ENCODE peak calls at places on chromosome 6, in four cellular contexts. One of them, this sample, is unnamed.

GRCh38 chr6:6546318-6547110 is 42.0 kb upstream of the LY86 start:
- DNase-seq in type B pancreatic cell: peak; percentile 73
- DNase-seq in GM12865: peak; percentile 81
- DNase-seq in AG04449: no peak
- DNase-seq in this sample: peak; percentile 46

GRCh38 chr6:26122793-26123674 is 35.8 kb downstream of the HFE start:
- DNase-seq in type B pancreatic cell: peak; percentile 82
- DNase-seq in AG04449: peak; percentile 94
- DNase-seq in GM12865: peak; percentile 99
- DNase-seq in this sample: peak; percentile 68

GRCh38 chr6:30770592-30770991 is 26.2 kb upstream of the IER3 start:
- DNase-seq in AG04449: no peak
- DNase-seq in GM12865: no peak
- DNase-seq in type B pancreatic cell: no peak
- DNase-seq in this sample: no peak

GRCh38 chr6:38750968-38751615 is 36.0 kb downstream of the DNAH8 start:
- DNase-seq in AG04449: no peak
- DNase-seq in type B pancreatic cell: no peak
- DNase-seq in GM12865: no peak
- DNase-seq in this sample: no peak

GRCh38 chr6:127858992-127859391 is 41.9 kb downstream of the THEMIS start:
- DNase-seq in GM12865: no peak
- DNase-seq in AG04449: no peak
- DNase-seq in type B pancreatic cell: no peak
- DNase-seq in this sample: no peak

GRCh38 chr6:38943964-38944363 is 104.6 kb upstream of the GLP1R start:
- DNase-seq in type B pancreatic cell: no peak
- DNase-seq in AG04449: no peak
- DNase-seq in GM12865: no peak
- DNase-seq in this sample: no peak

GRCh38 chr6:144215402-144215931 is 65.2 kb downstream of the STX11 start:
- DNase-seq in GM12865: peak; percentile 60
- DNase-seq in type B pancreatic cell: no peak
- DNase-seq in AG04449: no peak
- DNase-seq in this sample: no peak

GRCh38 chr6:167832497-167833395 is 6.0 kb downstream of the AFDN start:
- DNase-seq in GM12865: peak; percentile 53
- DNase-seq in type B pancreatic cell: no peak
- DNase-seq in AG04449: no peak
- DNase-seq in this sample: no peak

GRCh38 chr6:34176261-34177031 is 30.6 kb upstream of the GRM4 start:
- DNase-seq in AG04449: no peak
- DNase-seq in GM12865: no peak
- DNase-seq in type B pancreatic cell: no peak
- DNase-seq in this sample: no peak

GRCh38 chr6:166938150-166938549 is 18.2 kb downstream of the RNASET2 start:
- DNase-seq in type B pancreatic cell: peak; percentile 45
- DNase-seq in GM12865: no peak
- DNase-seq in AG04449: no peak
- DNase-seq in this sample: no peak

GRCh38 chr6:78593898-78594666 is 273.3 kb upstream of the IRAK1BP1 start:
- DNase-seq in GM12865: no peak
- DNase-seq in type B pancreatic cell: no peak
- DNase-seq in AG04449: no peak
- DNase-seq in this sample: no peak

GRCh38 chr6:42520786-42521607 is 42.8 kb upstream of the UBR2 start:
- DNase-seq in type B pancreatic cell: no peak
- DNase-seq in GM12865: peak; percentile 72
- DNase-seq in AG04449: peak; percentile 34
- DNase-seq in this sample: no peak

GRCh38 chr6:111291860-111292259 is 191.2 kb downstream of the REV3L start:
- DNase-seq in AG04449: no peak
- DNase-seq in GM12865: no peak
- DNase-seq in type B pancreatic cell: no peak
- DNase-seq in this sample: no peak

GRCh38 chr6:2945069-2945452 is 26.3 kb downstream of the SERPINB6 start:
- DNase-seq in AG04449: no peak
- DNase-seq in GM12865: no peak
- DNase-seq in type B pancreatic cell: peak; percentile 22
- DNase-seq in this sample: no peak

GRCh38 chr6:74001091-74001490 is 305.1 kb downstream of the CD109 start:
- DNase-seq in AG04449: no peak
- DNase-seq in GM12865: no peak
- DNase-seq in type B pancreatic cell: no peak
- DNase-seq in this sample: no peak

GRCh38 chr6:41591859-41592502 is 45.8 kb downstream of the FOXP4 start:
- DNase-seq in type B pancreatic cell: peak; percentile 86
- DNase-seq in AG04449: no peak
- DNase-seq in GM12865: peak; percentile 70
- DNase-seq in this sample: peak; percentile 73

GRCh38 chr6:136880748-136881460 is 41.2 kb upstream of the SLC35D3 start:
- DNase-seq in GM12865: no peak
- DNase-seq in AG04449: no peak
- DNase-seq in type B pancreatic cell: no peak
- DNase-seq in this sample: no peak

GRCh38 chr6:143940011-143940597 is 68.0 kb downstream of the PLAGL1 start:
- DNase-seq in GM12865: peak; percentile 84
- DNase-seq in type B pancreatic cell: no peak
- DNase-seq in AG04449: no peak
- DNase-seq in this sample: no peak

GRCh38 chr6:61809004-61809595 is 476.9 kb downstream of the KHDRBS2 start:
- DNase-seq in AG04449: no peak
- DNase-seq in GM12865: peak; percentile 22
- DNase-seq in type B pancreatic cell: no peak
- DNase-seq in this sample: no peak

GRCh38 chr6:148364056-148364844 is 21.6 kb downstream of the SASH1 start:
- DNase-seq in type B pancreatic cell: no peak
- DNase-seq in GM12865: no peak
- DNase-seq in AG04449: peak; percentile 33
- DNase-seq in this sample: no peak

GRCh38 chr6:34143884-34144580 is 1.9 kb downstream of the GRM4 start:
- DNase-seq in GM12865: peak; percentile 33
- DNase-seq in type B pancreatic cell: no peak
- DNase-seq in AG04449: no peak
- DNase-seq in this sample: peak; percentile 51

GRCh38 chr6:113598786-113599185 is 258.4 kb upstream of the MARCKS start:
- DNase-seq in type B pancreatic cell: no peak
- DNase-seq in GM12865: no peak
- DNase-seq in AG04449: no peak
- DNase-seq in this sample: no peak

GRCh38 chr6:35088281-35089215 is 52.6 kb downstream of the TCP11 start:
- DNase-seq in AG04449: no peak
- DNase-seq in GM12865: no peak
- DNase-seq in type B pancreatic cell: peak; percentile 54
- DNase-seq in this sample: no peak

GRCh38 chr6:106727480-106728153 is 98.2 kb downstream of the QRSL1 start:
- DNase-seq in type B pancreatic cell: no peak
- DNase-seq in GM12865: no peak
- DNase-seq in AG04449: no peak
- DNase-seq in this sample: no peak

GRCh38 chr6:154590770-154591169 is 80.3 kb upstream of the CNKSR3 start:
- DNase-seq in AG04449: no peak
- DNase-seq in type B pancreatic cell: no peak
- DNase-seq in GM12865: no peak
- DNase-seq in this sample: no peak

GRCh38 chr6:44223471-44224153 is at the start of gene SLC29A1:
- DNase-seq in GM12865: peak; percentile 86
- DNase-seq in type B pancreatic cell: no peak
- DNase-seq in AG04449: no peak
- DNase-seq in this sample: peak; percentile 81

GRCh38 chr6:44452725-44453124 is 65.2 kb downstream of the CDC5L start:
- DNase-seq in type B pancreatic cell: no peak
- DNase-seq in AG04449: peak; percentile 24
- DNase-seq in GM12865: no peak
- DNase-seq in this sample: no peak

GRCh38 chr6:6313012-6313411 is 7.5 kb downstream of the F13A1 start:
- DNase-seq in type B pancreatic cell: no peak
- DNase-seq in AG04449: no peak
- DNase-seq in GM12865: no peak
- DNase-seq in this sample: no peak

GRCh38 chr6:72461144-72461543 is 160.7 kb upstream of the KCNQ5 start:
- DNase-seq in type B pancreatic cell: no peak
- DNase-seq in GM12865: no peak
- DNase-seq in AG04449: no peak
- DNase-seq in this sample: no peak

GRCh38 chr6:44576132-44576601 is 188.7 kb downstream of the CDC5L start:
- DNase-seq in AG04449: peak; percentile 29
- DNase-seq in GM12865: no peak
- DNase-seq in type B pancreatic cell: no peak
- DNase-seq in this sample: no peak

GRCh38 chr6:160949531-160949930 is 42.0 kb upstream of the MAP3K4 start:
- DNase-seq in AG04449: no peak
- DNase-seq in GM12865: no peak
- DNase-seq in type B pancreatic cell: no peak
- DNase-seq in this sample: no peak

GRCh38 chr6:34961082-34961481 is 72.0 kb downstream of the ANKS1A start:
- DNase-seq in type B pancreatic cell: no peak
- DNase-seq in AG04449: no peak
- DNase-seq in GM12865: no peak
- DNase-seq in this sample: no peak

GRCh38 chr6:166629628-166630027 is 2.6 kb upstream of the RPS6KA2 start:
- DNase-seq in GM12865: no peak
- DNase-seq in type B pancreatic cell: no peak
- DNase-seq in AG04449: no peak
- DNase-seq in this sample: no peak

GRCh38 chr6:163872335-163872734 is 457.8 kb downstream of the QKI start:
- DNase-seq in type B pancreatic cell: no peak
- DNase-seq in AG04449: peak; percentile 94
- DNase-seq in GM12865: no peak
- DNase-seq in this sample: no peak

GRCh38 chr6:15329154-15329781 is 83.4 kb downstream of the JARID2 start:
- DNase-seq in type B pancreatic cell: no peak
- DNase-seq in AG04449: peak; percentile 91
- DNase-seq in GM12865: no peak
- DNase-seq in this sample: no peak

GRCh38 chr6:15325540-15325955 is 79.7 kb downstream of the JARID2 start:
- DNase-seq in type B pancreatic cell: no peak
- DNase-seq in AG04449: no peak
- DNase-seq in GM12865: peak; percentile 67
- DNase-seq in this sample: no peak

GRCh38 chr6:15324427-15324985 is 78.6 kb downstream of the JARID2 start:
- DNase-seq in AG04449: no peak
- DNase-seq in type B pancreatic cell: no peak
- DNase-seq in GM12865: no peak
- DNase-seq in this sample: no peak

GRCh38 chr6:15326072-15326614 is 80.3 kb downstream of the JARID2 start:
- DNase-seq in GM12865: peak; percentile 61
- DNase-seq in AG04449: no peak
- DNase-seq in type B pancreatic cell: no peak
- DNase-seq in this sample: no peak

GRCh38 chr6:15327271-15327670 is 81.4 kb downstream of the JARID2 start:
- DNase-seq in AG04449: no peak
- DNase-seq in GM12865: peak; percentile 79
- DNase-seq in type B pancreatic cell: no peak
- DNase-seq in this sample: no peak
- TF ChIP-seq CTCF in AG04449: no peak
- TF ChIP-seq CTCF in GM12865: peak; percentile 58
- TF ChIP-seq CTCF in type B pancreatic cell: no peak
- TF ChIP-seq CTCF in this sample: no peak

DNA sequence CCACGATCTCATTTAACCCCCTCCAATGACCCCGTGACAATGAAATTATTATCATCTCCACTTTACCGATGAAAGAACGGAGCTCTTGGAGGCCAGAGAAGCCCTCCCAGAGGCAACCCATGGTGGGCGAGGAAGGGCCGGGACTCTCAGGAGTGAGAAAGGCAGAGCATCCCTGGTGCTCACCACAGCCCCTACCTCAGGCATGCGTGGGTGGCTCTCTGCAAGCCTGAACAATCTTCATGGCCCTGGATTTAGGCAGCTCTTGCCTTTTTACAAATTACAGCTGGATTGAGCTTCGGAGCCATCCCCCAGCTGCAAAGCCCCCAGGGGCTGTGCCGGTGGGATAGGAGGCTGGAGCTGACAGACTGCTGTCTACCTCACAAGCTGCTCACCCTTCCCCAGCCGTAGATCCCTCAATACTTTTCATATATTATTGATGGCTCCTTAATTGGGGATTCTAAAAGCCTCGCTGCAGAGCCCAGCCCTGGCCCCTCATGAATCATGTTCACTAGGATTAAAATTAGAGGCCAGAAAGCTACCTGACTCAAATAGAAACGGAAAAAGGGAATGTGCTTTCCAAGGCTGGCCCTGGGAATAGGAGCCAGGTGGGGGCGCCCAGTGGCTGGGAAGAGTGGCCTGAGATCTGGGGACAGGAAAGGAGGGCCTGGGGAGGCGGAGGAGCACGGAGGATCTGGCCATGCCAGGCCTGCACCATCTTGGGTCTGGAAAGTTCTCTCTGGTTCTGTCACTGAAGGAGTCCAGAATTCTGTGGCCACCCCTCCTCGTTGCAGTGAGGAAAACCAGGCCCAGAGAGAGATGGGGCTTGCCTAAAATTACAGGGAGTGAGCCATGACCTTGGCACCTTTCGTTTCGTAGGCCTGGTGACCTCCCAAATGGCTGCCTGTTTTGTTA is 29.1 kb downstream of the CPNE5 start:
- DNase-seq in AG04449: no peak
- DNase-seq in type B pancreatic cell: no peak
- DNase-seq in GM12865: no peak
- DNase-seq in this sample: no peak
- TF ChIP-seq CTCF in AG04449: no peak
- TF ChIP-seq CTCF in type B pancreatic cell: no peak
- TF ChIP-seq CTCF in GM12865: no peak
- TF ChIP-seq CTCF in this sample: no peak

GRCh38 chr6:56891754-56892153 is 63.2 kb upstream of the BEND6 start:
- DNase-seq in AG04449: no peak
- DNase-seq in type B pancreatic cell: no peak
- DNase-seq in GM12865: peak; percentile 48
- DNase-seq in this sample: no peak
- TF ChIP-seq CTCF in AG04449: peak; percentile 22
- TF ChIP-seq CTCF in type B pancreatic cell: no peak
- TF ChIP-seq CTCF in GM12865: peak; percentile 25
- TF ChIP-seq CTCF in this sample: no peak

GRCh38 chr6:836276-836853 is 143.4 kb upstream of the EXOC2 start:
- DNase-seq in GM12865: no peak
- DNase-seq in type B pancreatic cell: no peak
- DNase-seq in AG04449: no peak
- DNase-seq in this sample: no peak
- TF ChIP-seq CTCF in GM12865: no peak
- TF ChIP-seq CTCF in type B pancreatic cell: no peak
- TF ChIP-seq CTCF in AG04449: no peak
- TF ChIP-seq CTCF in this sample: no peak

GRCh38 chr6:109236140-109237081 is 141.1 kb downstream of the CEP57L1 start:
- DNase-seq in AG04449: no peak
- DNase-seq in type B pancreatic cell: no peak
- DNase-seq in GM12865: peak; percentile 41
- DNase-seq in this sample: peak; percentile 16
- TF ChIP-seq CTCF in AG04449: no peak
- TF ChIP-seq CTCF in type B pancreatic cell: peak; percentile 40
- TF ChIP-seq CTCF in GM12865: peak; percentile 20
- TF ChIP-seq CTCF in this sample: no peak

GRCh38 chr6:63066053-63066704 is 145.1 kb upstream of the FKBP1C start:
- DNase-seq in AG04449: no peak
- DNase-seq in GM12865: peak; percentile 54
- DNase-seq in type B pancreatic cell: no peak
- DNase-seq in this sample: no peak
- TF ChIP-seq CTCF in AG04449: no peak
- TF ChIP-seq CTCF in GM12865: peak; percentile 34
- TF ChIP-seq CTCF in type B pancreatic cell: peak; percentile 57
- TF ChIP-seq CTCF in this sample: no peak